ENCODE peak calls at places on chromosomes 4 and X, in six cellular contexts. A is SK-N-SH, F is A549, B is neural progenitor cell, P is GM13976, Z is osteocyte. J is an unnamed sample.

GRCh38 chr4:82201805-82202636 is 171.8 kb downstream of the HNRNPD start:
- DNase-seq in Z (no peak), B (peak), F (no peak), A (peak), P (peak), J (no peak)

GRCh38 chr4:170580651-170581050 is 490.9 kb upstream of the AADAT start:
- DNase-seq in B (no peak), Z (no peak), F (no peak), A (no peak), P (no peak), J (no peak)

GRCh38 chr4:129131343-129131742 is 35.4 kb downstream of the C4orf33 start:
- DNase-seq in B (no peak), Z (no peak), F (no peak), P (no peak), A (no peak), J (no peak)

GRCh38 chr4:149409186-149410056 is 406.2 kb downstream of the IQCM start:
- DNase-seq in A (no peak), B (no peak), Z (no peak), P (no peak), F (peak), J (no peak)

GRCh38 chr4:141132689-141133145 is 552 bp downstream of the RNF150 start:
- DNase-seq in Z (peak), F (peak), B (peak), P (peak), A (peak), J (no peak)

GRCh38 chr4:8821151-8821950 is 50.3 kb downstream of the HMX1 start:
- DNase-seq in Z (peak), B (peak), P (no peak), F (no peak), A (peak), J (no peak)

GRCh38 chr4:88722828-88723227 is 25.2 kb upstream of the NAP1L5 start:
- DNase-seq in B (no peak), F (no peak), P (no peak), A (no peak), Z (no peak), J (no peak)

GRCh38 chr4:82801910-82802521 is 3.4 kb upstream of the SCD5 start:
- DNase-seq in A (peak), Z (no peak), P (no peak), B (no peak), F (no peak), J (no peak)

GRCh38 chr4:121376541-121376940 is 4.3 kb downstream of the QRFPR start:
- DNase-seq in A (no peak), Z (no peak), F (no peak), B (no peak), P (no peak), J (no peak)

GRCh38 chr4:666822-667544 is 7.1 kb downstream of the ATP5ME start:
- DNase-seq in P (no peak), Z (no peak), A (no peak), B (no peak), F (no peak), J (no peak)
- TF ChIP-seq CTCF in P (no peak), Z (no peak), A (no peak), B (no peak), F (no peak), J (no peak)

GRCh38 chr4:132332932-132333722 is 816.0 kb upstream of the PCDH10 start:
- DNase-seq in F (peak), B (peak), A (peak), Z (no peak), P (no peak), J (no peak)
- TF ChIP-seq CTCF in F (peak), B (peak), A (peak), Z (peak), P (no peak), J (peak)

DNA sequence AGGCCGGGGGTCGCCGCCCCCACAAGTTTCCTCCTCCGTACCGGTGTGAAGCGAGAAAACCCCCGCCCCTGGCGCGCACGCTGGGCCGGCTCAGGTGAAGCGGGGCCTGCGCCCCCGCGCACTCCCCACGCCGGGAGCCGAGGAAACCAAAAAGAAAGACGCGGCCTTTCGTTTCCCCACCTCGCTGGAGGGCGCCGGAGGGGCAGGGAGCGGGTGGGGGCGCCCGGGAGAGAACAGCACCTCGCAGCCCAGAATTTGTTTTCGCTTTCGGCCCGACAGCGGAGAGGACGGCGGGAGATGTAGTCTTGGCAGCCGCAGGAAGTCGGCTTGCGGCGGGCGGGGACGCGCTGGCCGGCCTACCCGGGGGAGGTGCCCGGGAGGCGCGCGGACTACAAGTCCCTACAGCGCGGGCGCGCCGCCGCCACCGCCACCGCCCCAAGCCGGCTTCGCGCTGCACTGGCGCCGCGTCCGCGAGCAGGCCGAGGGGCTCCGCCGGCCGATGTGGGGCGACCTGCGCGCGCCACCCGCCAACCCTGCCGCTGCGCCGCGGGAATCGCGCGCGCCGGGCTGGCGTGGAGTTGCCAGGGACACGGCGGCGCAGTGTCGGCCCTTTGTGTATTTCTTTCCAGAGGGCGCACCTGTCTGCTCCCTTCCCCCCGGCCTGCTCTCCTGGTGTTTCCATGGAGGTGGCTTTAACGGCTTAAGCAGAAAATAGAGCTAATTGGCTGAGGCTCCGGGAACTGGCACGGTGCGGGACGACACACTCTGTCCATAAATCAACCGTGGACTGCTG is at the start of gene OTUD4:
- DNase-seq in B (peak), P (peak), A (peak), Z (peak), F (peak), J (peak)
- TF ChIP-seq CTCF in B (peak), P (peak), A (peak), Z (no peak), F (no peak), J (peak)

DNA sequence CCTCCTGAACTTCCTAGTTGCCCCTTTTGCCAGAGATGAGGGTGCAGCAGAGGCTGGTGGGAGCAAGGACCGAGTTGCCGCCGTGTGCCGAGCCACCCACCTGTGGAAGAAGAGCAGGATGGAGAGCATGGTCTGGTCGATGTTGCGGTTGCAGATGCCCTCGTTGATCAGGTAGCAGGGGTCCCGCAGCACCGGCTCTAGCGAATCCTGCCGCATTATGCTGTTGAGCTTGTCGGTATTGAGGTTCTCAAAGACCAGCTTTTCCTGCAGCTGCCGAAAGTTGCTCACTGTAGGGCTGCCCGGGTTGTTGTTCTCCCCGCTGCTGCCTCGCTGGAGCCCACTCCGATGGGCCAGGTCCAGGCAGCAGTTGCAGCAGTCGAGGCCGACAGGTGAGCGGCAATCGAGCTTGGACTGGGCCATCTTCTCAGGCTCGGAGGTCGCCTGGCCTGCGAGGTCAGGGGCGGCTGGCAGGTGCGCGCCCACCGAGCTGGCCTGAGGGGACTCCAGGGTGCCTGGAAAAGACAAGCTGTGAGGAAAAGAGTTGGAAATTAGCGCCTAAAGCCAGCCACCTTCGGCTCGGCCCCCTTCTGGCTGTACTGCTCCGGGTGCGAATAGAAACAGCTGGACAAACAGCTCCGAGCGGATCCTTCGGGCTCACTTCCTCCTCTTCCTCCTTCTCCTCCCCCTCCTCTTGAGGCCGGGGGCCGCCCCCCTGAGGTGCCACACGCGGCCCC is 420 bp downstream of the TSC22D3 start:
- DNase-seq in F (peak), Z (no peak), P (peak), B (peak), A (no peak), J (no peak)
- TF ChIP-seq CTCF in F (no peak), Z (peak), P (no peak), B (peak), A (no peak), J (peak)

J was measured in GM12864.